ENCODE peak calls at places on chromosomes 3 and 15, in four cellular contexts. B, T, D and E are unnamed samples.

GRCh38 chr3:86995537-86995936 is 4.6 kb upstream of the VGLL3 start:
- DNase-seq in B (no peak), T (no peak), D (no peak), E (no peak)

GRCh38 chr3:151199569-151200438 is 3.2 kb downstream of the GPR171 start:
- DNase-seq in B (no peak), T (no peak), D (no peak), E (no peak)

GRCh38 chr15:25242166-25242879 is 196.5 kb downstream of the UBE3A start:
- DNase-seq in B (no peak), T (peak; percentile 35), D (no peak), E (no peak)

GRCh38 chr3:195352895-195353488 is 82.0 kb upstream of the XXYLT1 start:
- DNase-seq in B (no peak), T (no peak), D (no peak), E (peak; percentile 18)

GRCh38 chr3:195129644-195130492 is 141.1 kb downstream of the XXYLT1 start:
- DNase-seq in B (no peak), T (no peak), D (no peak), E (no peak)

GRCh38 chr15:96350321-96350720 is 19.8 kb downstream of the NR2F2 start:
- DNase-seq in B (no peak), T (no peak), D (no peak), E (no peak)

GRCh38 chr3:152174876-152175575 is 93.7 kb upstream of the MBNL1 start:
- DNase-seq in B (no peak), T (no peak), D (no peak), E (no peak)

GRCh38 chr3:124256599-124256998 is 264.7 kb upstream of the ROPN1 start:
- DNase-seq in B (no peak), T (no peak), D (no peak), E (no peak)

GRCh38 chr3:155870945-155871745 is 695 bp downstream of the GMPS start:
- DNase-seq in B (peak; percentile 59), T (peak; percentile 55), D (peak; percentile 50), E (no peak)

GRCh38 chr3:58626841-58627579 is 39.6 kb downstream of the FAM3D start:
- DNase-seq in B (no peak), T (no peak), D (no peak), E (no peak)

GRCh38 chr15:73807865-73808264 is 54.7 kb upstream of the INSYN1 start:
- DNase-seq in B (no peak), T (no peak), D (no peak), E (no peak)

GRCh38 chr3:181757694-181758306 is 46.1 kb downstream of the SOX2 start:
- DNase-seq in B (no peak), T (no peak), D (no peak), E (no peak)

GRCh38 chr3:155106059-155106458 is 25.9 kb downstream of the MME start:
- DNase-seq in B (no peak), T (no peak), D (no peak), E (no peak)

GRCh38 chr3:157618075-157618760 is 115.0 kb upstream of the VEPH1 start:
- DNase-seq in B (peak; percentile 88), T (no peak), D (peak; percentile 37), E (peak; percentile 31)

GRCh38 chr3:51637941-51638471 is 33.0 kb upstream of the TEX264 start:
- DNase-seq in B (peak; percentile 75), T (no peak), D (peak; percentile 72), E (peak; percentile 40)

GRCh38 chr3:12828751-12829150 is 12.6 kb downstream of the RPL32 start:
- DNase-seq in B (no peak), T (no peak), D (no peak), E (no peak)

GRCh38 chr3:3191675-3192480 is 12.4 kb upstream of the CRBN start:
- DNase-seq in B (no peak), T (no peak), D (no peak), E (no peak)

GRCh38 chr3:125280966-125281365 is 68.4 kb upstream of the SLC12A8 start:
- DNase-seq in B (no peak), T (no peak), D (no peak), E (no peak)

GRCh38 chr3:179164857-179165256 is 16.7 kb downstream of the PIK3CA start:
- DNase-seq in B (no peak), T (no peak), D (no peak), E (no peak)
- H3K27ac ChIP-seq in B (no peak overlapping the region), T (no peak overlapping the region), D (no peak overlapping the region), E (no peak overlapping the region)

GRCh38 chr15:31346367-31347066 is 19.9 kb downstream of the KLF13 start:
- DNase-seq in B (peak; percentile 85), T (no peak), D (no peak), E (no peak)
- H3K27ac ChIP-seq in B (peak overlapping the region; percentile 98), T (peak overlapping the region; percentile 77), D (no peak overlapping the region), E (no peak overlapping the region)

GRCh38 chr3:64475037-64475436 is 212.8 kb downstream of the ADAMTS9 start:
- DNase-seq in B (no peak), T (no peak), D (peak; percentile 3), E (no peak)

GRCh38 chr3:64470436-64470835 is 217.4 kb downstream of the ADAMTS9 start:
- DNase-seq in B (no peak), T (no peak), D (no peak), E (no peak)

DNA sequence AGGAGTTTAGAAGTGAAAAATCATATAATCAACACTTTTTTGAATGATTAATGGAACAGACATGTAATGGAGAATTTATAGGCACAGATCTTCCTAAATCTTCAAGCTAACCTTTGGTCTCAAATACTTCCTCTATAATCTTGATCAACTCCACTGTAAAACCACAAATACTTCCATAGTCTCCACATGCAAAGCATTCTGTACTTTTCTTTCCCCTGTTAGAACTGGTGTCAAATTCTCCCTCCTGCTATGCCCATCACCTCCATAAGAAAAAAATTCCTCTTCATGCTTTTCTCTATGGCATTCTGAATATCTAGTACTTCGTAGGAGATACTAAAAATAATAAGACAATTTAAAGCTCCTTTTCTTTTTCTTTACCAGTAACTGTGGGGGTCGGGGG is 214.3 kb downstream of the ADAMTS9 start:
- DNase-seq in B (no peak), T (no peak), D (no peak), E (no peak)
- H3K27ac ChIP-seq in B (no peak overlapping the region), T (no peak overlapping the region), D (no peak overlapping the region), E (no peak overlapping the region)

GRCh38 chr15:72269739-72270138 is 2.6 kb downstream of the PARP6 start:
- DNase-seq in B (no peak), T (no peak), D (no peak), E (no peak)
- H3K27ac ChIP-seq in B (no peak overlapping the region), T (no peak overlapping the region), D (no peak overlapping the region), E (no peak overlapping the region)

GRCh38 chr15:50712018-50712417 is 25.4 kb upstream of the TRPM7 start:
- DNase-seq in B (no peak), T (no peak), D (no peak), E (no peak)

GRCh38 chr15:50707878-50708427 is 21.4 kb upstream of the TRPM7 start:
- DNase-seq in B (no peak), T (no peak), D (no peak), E (no peak)

DNA sequence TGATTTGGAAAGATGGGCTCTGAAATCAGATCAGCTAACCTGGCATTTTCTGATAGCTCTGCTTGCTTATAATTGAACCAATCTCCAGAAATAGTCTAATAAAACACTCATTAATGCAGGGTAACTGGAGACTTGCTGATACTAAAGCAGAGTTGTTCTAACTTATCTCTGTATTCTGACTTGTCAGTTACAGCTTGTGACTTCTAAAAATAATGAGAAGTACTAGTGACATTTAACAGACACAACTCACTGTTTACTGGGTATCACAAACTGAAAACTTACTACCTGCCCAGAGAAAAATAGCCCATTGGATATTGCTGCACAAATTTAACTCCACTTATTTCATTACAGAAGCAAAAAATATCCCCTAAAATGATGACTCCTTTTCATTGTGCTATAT is 24.0 kb upstream of the TRPM7 start:
- DNase-seq in B (no peak), T (no peak), D (no peak), E (no peak)
- H3K27ac ChIP-seq in B (no peak overlapping the region), T (no peak overlapping the region), D (no peak overlapping the region), E (no peak overlapping the region)

GRCh38 chr3:170307998-170308398 is 49.5 kb upstream of the SKIL start:
- DNase-seq in B (no peak), T (no peak), D (peak; percentile 35), E (peak; percentile 14)
- H3K27ac ChIP-seq in B (no peak overlapping the region), T (no peak overlapping the region), D (peak overlapping the region; percentile 74), E (peak overlapping the region; percentile 37)

DNA sequence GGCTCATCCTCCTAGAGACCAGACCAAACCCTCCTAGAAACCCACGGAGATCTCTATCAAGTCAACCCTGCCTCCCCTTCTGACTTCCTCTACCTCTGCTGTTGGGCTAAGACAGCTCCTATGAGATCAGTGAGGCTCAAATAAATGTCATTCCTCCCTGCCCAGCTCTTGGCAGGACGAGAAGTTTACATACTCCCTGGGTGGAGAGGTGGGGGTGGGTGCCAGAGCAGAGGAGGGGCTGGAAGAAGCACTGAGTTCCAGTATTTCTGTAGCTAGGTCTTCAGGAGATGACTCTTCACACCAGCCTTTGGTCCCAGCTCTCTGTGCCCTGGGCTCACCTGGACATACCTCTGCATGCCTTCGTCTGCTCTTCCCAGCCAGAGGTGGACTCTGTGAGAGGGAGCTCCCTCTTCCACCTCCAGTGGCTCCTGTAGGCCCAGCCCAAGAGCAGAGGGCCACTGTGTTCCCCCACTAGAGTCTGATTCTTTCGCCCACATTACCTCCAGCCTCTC is 42.4 kb upstream of the TLE3 start:
- DNase-seq in B (no peak), T (no peak), D (no peak), E (no peak)
- H3K27ac ChIP-seq in B (no peak overlapping the region), T (no peak overlapping the region), D (peak overlapping the region; percentile 63), E (no peak overlapping the region)

DNA sequence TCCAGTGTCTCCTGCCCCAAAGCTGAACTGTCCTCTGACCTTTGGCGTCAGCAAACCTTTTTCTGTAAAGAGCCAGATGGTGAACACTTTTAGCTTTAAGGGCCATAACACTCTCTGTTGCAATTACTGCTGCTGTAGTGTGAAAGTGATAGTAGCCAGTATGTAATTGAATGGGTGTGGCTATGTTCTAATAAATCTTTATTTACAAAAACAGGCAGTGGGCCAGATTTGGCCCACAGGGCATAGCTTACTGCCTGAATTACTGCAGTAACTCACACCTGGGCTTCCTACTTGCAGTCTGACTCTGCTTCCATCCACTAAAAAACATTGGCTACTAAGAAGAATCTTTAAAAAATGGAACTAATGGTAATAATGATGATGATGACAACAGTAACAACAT is 68.0 kb upstream of the SLC6A11 start:
- DNase-seq in B (no peak), T (no peak), D (no peak), E (no peak)
- H3K27ac ChIP-seq in B (no peak overlapping the region), T (no peak overlapping the region), D (no peak overlapping the region), E (no peak overlapping the region)

GRCh38 chr3:24680214-24680967 is 185.7 kb upstream of the THRB start:
- DNase-seq in B (peak; percentile 42), T (no peak), D (peak; percentile 53), E (no peak)

GRCh38 chr3:24679429-24679828 is 184.8 kb upstream of the THRB start:
- DNase-seq in B (no peak), T (no peak), D (no peak), E (no peak)

GRCh38 chr3:24682141-24682547 is 187.5 kb upstream of the THRB start:
- DNase-seq in B (no peak), T (no peak), D (no peak), E (no peak)

GRCh38 chr3:24678021-24678420 is 183.4 kb upstream of the THRB start:
- DNase-seq in B (no peak), T (no peak), D (no peak), E (no peak)

DNA sequence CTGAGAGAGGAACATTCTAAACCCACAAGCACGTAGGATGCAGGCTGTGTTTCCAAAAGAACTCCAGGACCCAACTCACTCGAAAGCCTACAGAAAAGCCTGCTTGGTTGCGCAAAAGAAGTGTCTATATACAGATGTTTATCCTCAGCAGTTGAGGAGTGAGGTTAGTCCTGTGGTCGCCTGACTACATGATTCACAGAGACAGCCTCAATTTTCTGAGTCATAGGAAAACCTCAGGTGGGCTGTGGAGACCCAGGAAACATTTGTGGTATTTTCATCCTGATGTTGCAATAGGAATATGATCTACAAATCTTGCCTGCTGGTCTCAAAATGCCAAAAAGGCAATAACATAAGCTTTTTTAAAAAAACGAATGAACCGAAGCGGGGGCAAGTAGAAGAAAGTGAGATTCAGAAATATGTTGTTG is 183.8 kb upstream of the THRB start:
- DNase-seq in B (no peak), T (no peak), D (no peak), E (peak; percentile 74)
- H3K27ac ChIP-seq in B (no peak overlapping the region), T (no peak overlapping the region), D (peak overlapping the region; percentile 20), E (no peak overlapping the region)